ENCODE peak calls at places on chromosomes 7 and 10, in five cellular contexts. Z is A549, G is H1, K is K562, A is GM12878. Q is an unnamed sample.

GRCh38 chr7:144455040-144455404 is 51.5 kb upstream of the NOBOX start:
- DNase-seq in Z (no peak), G (no peak), K (no peak), A (no peak), Q (no peak)

GRCh38 chr7:833601-834258 is 1.5 kb downstream of the SUN1 start:
- DNase-seq in Z (no peak), G (no peak), K (no peak), A (no peak), Q (no peak)

GRCh38 chr7:119578116-119578515 is 694.9 kb upstream of the KCND2 start:
- DNase-seq in Z (no peak), G (no peak), K (no peak), A (no peak), Q (no peak)

GRCh38 chr10:122127943-122128342 is 139.0 kb downstream of the TACC2 start:
- DNase-seq in Z (no peak), G (no peak), K (no peak), A (no peak), Q (no peak)

GRCh38 chr7:108178393-108178792 is 48.2 kb upstream of the LAMB4 start:
- DNase-seq in Z (no peak), G (no peak), K (no peak), A (no peak), Q (no peak)

GRCh38 chr7:151173386-151174245 is 6.1 kb upstream of the GBX1 start:
- DNase-seq in Z (no peak), G (no peak), K (no peak), A (no peak), Q (no peak)

GRCh38 chr7:9029671-9030070 is 596.3 kb downstream of the NXPH1 start:
- DNase-seq in Z (no peak), G (no peak), K (no peak), A (no peak), Q (no peak)

GRCh38 chr10:11678074-11678793 is 63.9 kb upstream of the ECHDC3 start:
- DNase-seq in Z (no peak), G (no peak), K (no peak), A (peak), Q (peak)

GRCh38 chr7:118352854-118353453 is 128.4 kb downstream of the ANKRD7 start:
- DNase-seq in Z (no peak), G (no peak), K (no peak), A (no peak), Q (peak)

GRCh38 chr10:68088744-68089143 is 13.7 kb upstream of the HERC4 start:
- DNase-seq in Z (no peak), G (no peak), K (no peak), A (no peak), Q (no peak)

GRCh38 chr7:70143089-70144044 is 545.1 kb downstream of the AUTS2 start:
- DNase-seq in Z (no peak), G (no peak), K (no peak), A (no peak), Q (no peak)

GRCh38 chr10:71748671-71749191 is 24.6 kb downstream of the VSIR start:
- DNase-seq in Z (no peak), G (no peak), K (peak), A (peak), Q (no peak)

GRCh38 chr10:98318861-98319260 is 50.9 kb upstream of the LOXL4 start:
- DNase-seq in Z (no peak), G (no peak), K (no peak), A (no peak), Q (no peak)

GRCh38 chr10:114404171-114405010 is at the start of gene AFAP1L2:
- DNase-seq in Z (peak), G (peak), K (no peak), A (no peak), Q (no peak)

GRCh38 chr10:3749597-3750351 is 35.2 kb downstream of the KLF6 start:
- DNase-seq in Z (no peak), G (no peak), K (no peak), A (no peak), Q (peak)

GRCh38 chr7:131107343-131108211 is 220.1 kb upstream of the MKLN1 start:
- DNase-seq in Z (peak), G (peak), K (peak), A (no peak), Q (peak)

GRCh38 chr7:3109516-3109915 is 65.8 kb upstream of the CARD11 start:
- DNase-seq in Z (no peak), G (no peak), K (no peak), A (no peak), Q (no peak)

GRCh38 chr7:151207315-151207714 is 3.0 kb downstream of the H2BK1 start:
- DNase-seq in Z (no peak), G (no peak), K (no peak), A (no peak), Q (no peak)

GRCh38 chr7:143434660-143435059 is 8.6 kb upstream of the TAS2R60 start:
- DNase-seq in Z (no peak), G (no peak), K (no peak), A (no peak), Q (no peak)

GRCh38 chr7:139106959-139107358 is 2.6 kb downstream of the ZC3HAV1 start:
- DNase-seq in Z (no peak), G (no peak), K (peak), A (no peak), Q (no peak)

GRCh38 chr10:18649364-18649959 is 1.9 kb downstream of the NSUN6 start:
- DNase-seq in Z (no peak), G (no peak), K (no peak), A (no peak), Q (no peak)

DNA sequence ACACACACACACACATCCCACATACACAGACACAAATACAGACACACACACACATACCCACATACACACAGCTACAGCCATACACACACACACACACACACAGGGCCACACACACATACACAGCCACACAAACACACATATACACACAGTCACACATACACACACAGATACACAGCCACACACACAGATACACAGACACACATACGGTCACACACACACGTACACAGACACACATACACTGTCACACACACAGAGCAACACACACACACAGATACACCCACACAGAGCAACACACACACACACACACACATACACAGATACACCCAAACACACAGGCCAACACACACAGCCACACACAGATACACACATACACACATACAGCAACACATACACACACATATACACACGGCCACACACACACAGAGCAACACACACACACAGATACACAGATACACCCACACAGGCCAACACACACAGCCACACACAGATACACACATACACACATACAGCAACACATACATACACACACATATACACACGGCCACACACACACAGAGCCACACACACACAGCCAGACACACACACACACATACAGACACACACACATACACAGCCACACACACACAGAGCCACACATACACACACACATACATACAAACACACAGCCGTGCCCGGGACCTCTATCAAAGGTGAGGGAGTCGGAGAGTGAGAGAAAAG is 22.3 kb downstream of the KCP start:
- DNase-seq in Z (no peak), G (no peak), K (no peak), A (no peak), Q (no peak)
- TF ChIP-seq RFX5 in Z (no peak), G (no peak), K (no peak), A (no peak), Q (no peak)

DNA sequence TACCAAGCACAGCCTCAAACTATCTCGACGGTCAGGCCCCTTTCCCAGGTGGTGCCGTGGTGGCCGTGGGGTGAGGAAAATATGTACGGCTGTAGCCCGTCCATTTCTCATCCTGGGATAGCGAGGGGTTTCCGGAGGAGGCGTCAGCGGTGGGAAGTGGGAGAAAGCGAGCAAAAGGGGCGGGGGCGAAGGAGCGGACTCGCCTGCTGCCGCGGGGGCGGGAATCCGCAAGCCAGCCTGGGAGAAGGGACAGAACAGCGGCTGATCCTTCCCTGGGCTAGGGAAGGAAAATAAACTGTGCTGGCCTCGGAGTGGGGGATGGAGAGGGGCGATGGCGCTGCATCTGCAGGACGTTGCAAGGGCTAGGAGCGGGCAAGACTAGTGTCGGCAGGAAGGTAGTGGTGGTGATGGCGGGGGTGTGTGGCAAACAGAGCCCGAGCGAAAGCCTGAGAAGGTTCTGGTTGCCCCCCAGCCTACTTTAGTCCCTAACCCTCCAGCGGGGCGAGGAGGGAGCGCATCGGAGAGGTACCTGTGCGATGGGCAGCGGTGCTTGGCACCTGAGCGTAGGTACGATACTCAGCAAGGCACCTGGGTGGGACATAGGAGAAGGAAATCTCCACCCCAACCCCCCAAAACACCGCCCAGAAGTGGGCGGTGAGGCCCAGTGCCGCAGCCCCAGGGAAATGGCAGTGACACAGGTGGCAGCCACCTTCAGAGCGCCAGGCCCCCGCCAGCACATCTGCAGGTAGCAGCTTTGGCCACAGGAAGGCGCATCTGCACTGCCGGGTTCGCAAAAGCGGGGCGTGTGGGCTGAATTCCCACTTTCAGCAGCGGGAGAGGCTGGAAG is 49.9 kb upstream of the STEAP1B start:
- DNase-seq in Z (no peak), G (peak), K (no peak), A (no peak), Q (peak)
- TF ChIP-seq RFX5 in Z (no peak), G (no peak), K (no peak), A (no peak), Q (no peak)

GRCh38 chr10:46229144-46229563 is 57.6 kb upstream of the ANTXRL start:
- DNase-seq in Z (peak), G (peak), K (peak), A (no peak), Q (peak)
- TF ChIP-seq RFX5 in Z (no peak), G (no peak), K (no peak), A (no peak), Q (no peak)

DNA sequence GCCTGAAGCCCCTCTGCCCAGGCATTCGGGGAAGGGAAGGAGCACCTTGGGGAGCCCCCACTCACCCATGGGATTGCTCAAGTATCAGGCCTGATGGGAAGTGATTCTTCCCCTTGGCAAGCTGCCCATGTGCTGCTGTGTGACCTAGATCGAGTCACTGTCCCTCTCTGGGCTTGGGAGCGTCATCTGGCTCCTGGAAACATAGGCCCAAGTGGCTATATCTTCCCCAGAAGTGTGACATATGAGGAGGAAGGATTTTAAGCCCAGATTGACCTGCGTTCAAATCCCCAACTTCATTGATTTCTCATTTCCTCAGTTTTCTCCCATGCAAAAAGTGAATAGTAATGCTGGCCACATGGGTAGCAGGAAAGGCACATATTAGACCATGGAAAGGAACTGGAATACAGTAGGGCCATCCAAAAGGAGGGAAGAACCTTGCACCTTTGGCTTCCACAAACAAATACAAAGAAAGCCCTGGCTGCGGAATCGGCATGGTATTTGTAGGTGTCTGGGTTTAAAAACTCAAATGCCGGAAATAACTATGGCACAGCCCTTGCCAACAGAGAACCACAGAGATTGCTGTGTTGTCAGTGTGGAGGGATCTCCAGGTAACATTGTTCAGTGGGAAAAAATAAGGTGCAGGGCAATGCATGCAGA is 169.5 kb upstream of the ZMIZ1 start:
- DNase-seq in Z (no peak), G (no peak), K (no peak), A (no peak), Q (no peak)
- TF ChIP-seq RFX5 in Z (no peak), G (no peak), K (no peak), A (no peak), Q (no peak)

DNA sequence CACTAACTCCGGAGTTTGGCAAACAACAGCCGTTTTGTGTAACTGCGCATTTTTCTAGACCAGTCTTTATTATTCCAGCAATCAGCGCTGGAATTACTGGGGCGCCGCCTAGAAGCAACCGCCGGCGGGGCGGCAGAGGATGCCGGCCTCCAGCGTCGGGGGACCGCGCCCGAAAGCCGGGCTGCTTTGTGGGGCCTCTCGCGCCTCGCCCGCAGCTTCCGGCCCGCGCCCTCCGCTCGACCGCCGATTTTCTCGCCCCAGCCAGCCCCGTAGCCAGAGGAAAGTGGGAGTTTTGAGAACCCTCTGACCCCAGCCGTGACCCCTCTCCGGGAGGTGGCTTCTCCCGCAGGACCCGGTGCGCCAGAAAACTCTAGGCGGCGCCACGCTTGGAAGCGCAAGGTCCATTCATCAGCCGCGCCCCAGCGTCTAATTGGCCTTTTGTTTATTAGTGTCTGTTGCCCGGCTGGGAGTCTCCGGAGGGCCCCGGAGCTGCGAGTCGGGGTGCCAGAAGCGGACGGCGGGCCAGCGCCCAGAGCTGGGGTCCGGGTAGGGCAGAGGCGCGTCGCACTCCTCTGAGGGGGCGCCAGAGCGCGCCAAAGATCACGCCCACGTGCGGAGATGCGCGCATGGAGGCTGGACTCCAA is 10.7 kb downstream of the EMX2 start:
- DNase-seq in Z (no peak), G (peak), K (no peak), A (no peak), Q (no peak)
- TF ChIP-seq RFX5 in Z (no peak), G (no peak), K (no peak), A (no peak), Q (no peak)

GRCh38 chr10:69693886-69694285 is 63.8 kb downstream of the FAM241B start:
- DNase-seq in Z (no peak), G (no peak), K (no peak), A (no peak), Q (no peak)

GRCh38 chr10:69697006-69697405 is 67.0 kb downstream of the FAM241B start:
- DNase-seq in Z (no peak), G (no peak), K (no peak), A (no peak), Q (no peak)

GRCh38 chr10:69692891-69693290 is 62.8 kb downstream of the FAM241B start:
- DNase-seq in Z (no peak), G (no peak), K (no peak), A (no peak), Q (no peak)

GRCh38 chr10:69696073-69696731 is 66.2 kb downstream of the FAM241B start:
- DNase-seq in Z (peak), G (peak), K (peak), A (no peak), Q (peak)
- TF ChIP-seq RFX5 in Z (no peak), G (no peak), K (no peak), A (no peak), Q (no peak)

DNA sequence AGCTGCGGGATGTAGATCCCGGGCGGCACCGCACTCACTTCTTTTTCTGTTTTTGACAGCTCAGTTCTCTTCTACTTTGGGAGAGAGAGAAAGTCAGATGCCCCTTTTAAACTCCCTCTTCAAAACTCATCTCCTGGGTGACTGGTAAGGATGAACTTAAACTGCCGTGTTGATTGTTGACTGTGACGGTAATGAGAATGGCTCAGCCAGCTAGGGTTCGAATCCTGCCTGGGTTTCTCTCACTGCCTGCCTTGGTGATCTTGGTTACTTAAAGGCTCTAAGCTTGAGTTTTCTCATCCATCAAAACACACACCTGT is 684 bp downstream of the CCDC126 start:
- DNase-seq in Z (no peak), G (no peak), K (no peak), A (no peak), Q (no peak)
- TF ChIP-seq RFX5 in Z (no peak), G (no peak), K (no peak), A (no peak), Q (no peak)

GRCh38 chr10:119138341-119139306 is 26.9 kb downstream of the SFXN4 start:
- DNase-seq in Z (no peak), G (no peak), K (no peak), A (no peak), Q (no peak)

GRCh38 chr10:119140603-119141245 is 24.8 kb downstream of the SFXN4 start:
- DNase-seq in Z (no peak), G (no peak), K (no peak), A (no peak), Q (no peak)

GRCh38 chr10:119135517-119135890 is 30.0 kb downstream of the SFXN4 start:
- DNase-seq in Z (no peak), G (no peak), K (no peak), A (no peak), Q (no peak)

GRCh38 chr10:119136084-119136483 is 29.4 kb downstream of the SFXN4 start:
- DNase-seq in Z (no peak), G (no peak), K (no peak), A (no peak), Q (no peak)

DNA sequence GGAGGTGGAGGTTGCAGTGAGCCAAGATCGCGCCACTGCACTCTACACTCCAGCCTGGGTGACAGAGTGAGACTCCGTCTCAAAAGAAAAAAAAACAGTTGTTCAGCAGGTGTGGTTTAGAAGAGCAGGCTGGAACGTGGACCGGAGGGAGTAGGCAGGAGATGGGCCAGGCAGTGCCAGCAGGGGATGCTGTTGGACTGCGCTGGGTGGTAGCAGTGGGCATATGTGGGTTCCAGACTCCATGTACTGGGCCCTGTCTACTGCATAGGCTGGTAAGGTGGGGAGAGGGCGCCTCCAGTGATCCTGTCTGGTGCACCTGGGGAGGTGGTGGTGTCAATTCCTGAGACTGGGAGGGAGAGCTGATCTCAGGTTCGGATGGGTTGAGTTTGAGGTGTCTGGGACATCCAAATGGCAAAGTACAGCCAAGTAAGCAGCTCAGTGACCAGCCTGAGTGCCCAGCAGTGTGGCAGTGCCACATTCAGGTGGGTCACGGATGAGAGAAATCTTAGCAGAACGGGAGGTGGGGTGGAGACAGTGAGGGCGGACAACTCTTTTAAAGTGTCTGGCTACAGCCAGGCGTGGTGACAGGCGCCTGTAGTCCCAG is 25.9 kb downstream of the SFXN4 start:
- DNase-seq in Z (peak), G (peak), K (peak), A (no peak), Q (peak)
- TF ChIP-seq RFX5 in Z (no peak), G (no peak), K (no peak), A (no peak), Q (no peak)